ENCODE peak calls at places on chromosome 4, in eight cellular contexts. A is effector memory CD4-positive, alpha-beta T cell; O is uterus; T is transverse colon; M is HL-60; E is breast epithelium; B is aorta; V is SK-N-MC. G is an unnamed sample.

GRCh38 chr4:74266081-74266480 is 42.2 kb upstream of the EPGN start:
- DNase-seq in E (no peak), O (no peak), V (no peak), A (no peak), M (no peak), T (no peak), B (no peak), G (no peak)

GRCh38 chr4:73617256-73617655 is 3.0 kb downstream of the RASSF6 start:
- DNase-seq in V (no peak), O (no peak), B (no peak), A (no peak), T (no peak), E (no peak), M (no peak), G (no peak)

GRCh38 chr4:119629142-119629471 is 503 bp upstream of the PDE5A start:
- DNase-seq in O (no peak), V (no peak), B (no peak), M (no peak), A (no peak), E (no peak), T (no peak), G (no peak)

GRCh38 chr4:175970734-175971133 is 94.9 kb upstream of the WDR17 start:
- DNase-seq in A (no peak), E (no peak), T (no peak), O (no peak), M (no peak), V (no peak), B (no peak), G (no peak)

GRCh38 chr4:4984186-4984585 is 35.1 kb downstream of the CYTL1 start:
- DNase-seq in M (no peak), E (no peak), T (no peak), V (no peak), O (no peak), B (no peak), A (no peak), G (no peak)

GRCh38 chr4:1842339-1842895 is 13.5 kb downstream of the LETM1 start:
- DNase-seq in V (no peak), E (no peak), O (no peak), M (no peak), B (no peak), A (no peak), T (no peak), G (no peak)

GRCh38 chr4:64582492-64582891 is 173.2 kb upstream of the TECRL start:
- DNase-seq in T (no peak), B (no peak), A (no peak), E (no peak), O (no peak), M (no peak), V (no peak), G (no peak)

GRCh38 chr4:76357981-76358380 is 51.4 kb downstream of the STBD1 start:
- DNase-seq in A (no peak), V (no peak), B (no peak), E (no peak), M (no peak), T (no peak), O (no peak), G (no peak)

GRCh38 chr4:17781072-17781830 is at the start of gene FAM184B:
- DNase-seq in T (no peak), V (no peak), A (no peak), B (peak), M (no peak), O (no peak), E (no peak), G (no peak)

GRCh38 chr4:82896755-82897154 is 3.8 kb upstream of the THAP9 start:
- DNase-seq in T (no peak), M (no peak), E (no peak), O (no peak), A (no peak), B (no peak), V (no peak), G (no peak)

GRCh38 chr4:51895816-51896408 is 53.0 kb downstream of the DCUN1D4 start:
- DNase-seq in O (peak), T (peak), V (peak), A (no peak), B (peak), E (peak), M (peak), G (peak)

GRCh38 chr4:175770555-175770954 is 41.5 kb downstream of the GPM6A start:
- DNase-seq in O (no peak), T (no peak), B (no peak), A (no peak), E (no peak), V (no peak), M (no peak), G (no peak)

GRCh38 chr4:164613761-164614277 is 140.1 kb upstream of the SMIM31 start:
- DNase-seq in V (peak), E (no peak), A (no peak), O (no peak), B (no peak), M (no peak), T (no peak), G (no peak)

GRCh38 chr4:176464748-176465147 is 145.0 kb downstream of the SPCS3 start:
- DNase-seq in T (no peak), M (no peak), B (no peak), A (no peak), E (no peak), V (no peak), O (no peak), G (no peak)

GRCh38 chr4:167020410-167020809 is 213.9 kb downstream of the SPOCK3 start:
- DNase-seq in B (no peak), A (no peak), T (no peak), V (no peak), M (peak), E (no peak), O (no peak), G (no peak)

GRCh38 chr4:165118256-165118909 is 5.7 kb upstream of the TMEM192 start:
- DNase-seq in B (no peak), O (no peak), A (no peak), V (no peak), T (no peak), M (no peak), E (no peak), G (no peak)

GRCh38 chr4:8205749-8206611 is 6.9 kb downstream of the SH3TC1 start:
- DNase-seq in A (no peak), O (no peak), V (no peak), E (no peak), M (peak), T (no peak), B (no peak), G (no peak)

GRCh38 chr4:47933798-47934197 is 19.4 kb upstream of the NFXL1 start:
- DNase-seq in E (no peak), A (no peak), V (peak), M (no peak), T (no peak), O (no peak), B (no peak), G (no peak)

GRCh38 chr4:130486841-130487240 is 1390.9 kb downstream of the C4orf33 start:
- DNase-seq in V (no peak), A (no peak), M (no peak), B (no peak), T (no peak), E (no peak), O (no peak), G (no peak)

GRCh38 chr4:146643812-146644401 is 5.2 kb downstream of the POU4F2 start:
- DNase-seq in V (no peak), O (no peak), T (no peak), M (no peak), B (no peak), E (no peak), A (no peak), G (no peak)

GRCh38 chr4:88060431-88060830 is 53.0 kb downstream of the PKD2 start:
- DNase-seq in E (no peak), B (no peak), T (no peak), O (no peak), A (no peak), V (no peak), M (no peak), G (no peak)

GRCh38 chr4:113290666-113291065 is 241.2 kb downstream of the ANK2 start:
- DNase-seq in E (no peak), V (no peak), B (no peak), M (no peak), O (no peak), T (no peak), A (no peak), G (no peak)

GRCh38 chr4:24979554-24979953 is 51.2 kb downstream of the LGI2 start:
- DNase-seq in A (no peak), O (peak), V (peak), M (peak), B (peak), T (peak), E (no peak), G (peak)
- H3K4me3 ChIP-seq in A (no peak), O (no peak), V (no peak), M (peak), B (no peak), T (peak), E (peak), G (peak)

DNA sequence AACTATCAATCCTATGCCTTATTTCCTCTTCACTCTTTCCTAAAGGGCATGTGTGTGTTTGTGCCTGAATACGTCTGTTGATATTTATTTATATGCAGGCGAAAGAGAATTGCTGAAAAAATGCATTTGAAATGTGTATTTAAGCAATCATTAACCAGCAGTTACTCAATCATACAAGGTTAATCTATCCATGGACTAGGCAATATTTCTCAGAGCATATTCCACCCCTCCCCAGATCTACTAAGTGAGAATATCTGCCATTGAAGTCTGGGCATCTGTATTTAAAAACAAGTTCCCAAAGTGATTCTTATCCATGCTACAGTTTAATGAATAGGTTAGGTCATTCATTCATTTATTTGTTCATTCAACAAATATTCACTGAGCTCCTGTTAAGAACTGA is 113.5 kb downstream of the RASGEF1B start:
- DNase-seq in E (no peak), O (no peak), V (no peak), M (no peak), A (no peak), T (no peak), B (no peak), G (no peak)
- H3K27ac ChIP-seq in E (no peak), O (no peak), V (no peak), M (no peak), A (no peak), T (no peak), B (no peak), G (no peak)

DNA sequence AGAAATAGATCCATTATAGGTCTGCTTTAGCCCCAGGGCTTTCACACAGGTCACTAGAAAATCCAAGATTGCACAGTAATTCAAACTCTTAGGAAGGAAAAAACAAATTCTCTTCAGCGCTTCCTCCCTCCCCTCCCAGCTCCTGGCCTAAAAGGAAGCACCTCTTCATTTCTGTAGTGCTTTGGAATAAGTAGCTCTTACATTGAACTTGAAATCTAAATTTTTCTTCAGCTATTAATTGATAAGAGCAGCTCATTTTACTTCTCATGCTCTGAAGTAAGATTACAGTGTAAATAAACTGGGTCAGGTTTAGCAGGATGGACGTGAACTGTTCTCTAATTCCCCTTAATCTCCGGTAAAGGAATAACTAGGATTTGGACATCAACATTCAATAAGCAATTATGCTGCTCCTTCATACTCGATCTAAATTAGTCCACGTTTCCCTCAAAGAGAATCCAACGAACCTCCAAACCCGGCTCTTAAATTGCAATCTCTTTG is 10.9 kb upstream of the SEL1L3 start:
- DNase-seq in E (no peak), O (no peak), M (no peak), B (no peak), A (no peak), V (no peak), T (no peak), G (no peak)
- H3K4me3 ChIP-seq in E (no peak), O (no peak), M (no peak), B (no peak), A (no peak), V (no peak), T (no peak), G (no peak)

GRCh38 chr4:13656569-13656988 is 29.1 kb upstream of the BOD1L1 start:
- DNase-seq in O (peak), T (peak), V (peak), E (peak), M (peak), A (peak), B (peak), G (no peak)

GRCh38 chr4:13654158-13654797 is 26.8 kb upstream of the BOD1L1 start:
- DNase-seq in V (no peak), B (peak), E (peak), O (peak), A (peak), T (peak), M (peak), G (peak)

GRCh38 chr4:13657016-13657415 is 29.5 kb upstream of the BOD1L1 start:
- DNase-seq in A (no peak), V (no peak), O (no peak), M (no peak), T (no peak), E (no peak), B (no peak), G (no peak)

DNA sequence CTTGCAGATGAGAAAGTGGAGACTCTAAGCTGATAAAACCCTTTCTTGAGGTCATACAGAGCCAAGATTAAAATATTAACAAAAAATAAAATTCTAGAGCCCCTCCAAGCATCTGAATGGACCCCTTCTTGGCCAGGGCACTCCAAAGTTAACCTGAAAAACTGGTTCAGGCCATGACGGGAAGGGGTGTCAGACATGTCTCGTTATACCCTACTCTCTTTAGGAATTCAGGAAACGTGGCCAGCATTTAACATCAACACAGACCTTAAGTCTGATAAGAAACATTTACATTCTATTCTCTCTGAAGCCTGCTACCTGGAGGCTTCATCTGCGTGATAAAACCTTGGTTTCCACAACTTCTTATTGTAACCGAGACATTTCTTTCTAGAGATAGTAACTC is 25.8 kb upstream of the BOD1L1 start:
- DNase-seq in A (no peak), O (no peak), E (no peak), T (no peak), B (no peak), V (no peak), M (no peak), G (no peak)
- H3K27ac ChIP-seq in A (no peak), O (no peak), E (no peak), T (no peak), B (no peak), V (no peak), M (no peak), G (no peak)

DNA sequence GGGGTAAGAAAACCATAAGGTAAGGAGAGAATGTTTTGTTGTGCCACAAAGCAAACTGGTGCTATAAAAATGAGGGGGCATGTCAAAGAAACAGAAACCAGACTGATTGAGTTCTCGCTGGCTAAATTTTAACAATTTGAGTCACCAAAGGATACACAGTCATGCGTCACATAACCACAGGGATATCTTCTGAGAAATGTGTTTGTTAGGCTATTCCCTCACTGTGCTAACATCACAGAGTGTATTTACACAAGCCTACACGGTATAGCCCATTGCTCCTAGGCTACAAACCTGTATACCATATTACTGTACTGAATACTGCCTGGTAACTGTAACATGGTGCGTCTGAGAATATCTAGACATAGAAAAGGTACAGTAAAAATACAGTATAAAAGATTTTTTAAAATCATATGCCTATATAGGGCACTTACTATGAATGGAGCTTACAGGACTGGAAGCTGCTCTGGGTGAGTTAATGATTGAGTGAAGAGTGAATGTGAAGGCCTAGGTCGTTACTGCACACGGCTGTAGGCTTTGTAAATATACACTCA is 50.1 kb downstream of the FBXW7 start:
- DNase-seq in B (no peak), E (no peak), T (no peak), O (no peak), A (no peak), V (no peak), M (no peak), G (no peak)
- H3K4me3 ChIP-seq in B (no peak), E (no peak), T (no peak), O (no peak), A (no peak), V (no peak), M (no peak), G (no peak)

GRCh38 chr4:173182403-173182802 is 13.8 kb downstream of the GALNT7 start:
- DNase-seq in A (no peak), E (no peak), T (no peak), O (no peak), V (no peak), M (no peak), B (no peak), G (no peak)
- H3K27ac ChIP-seq in A (no peak), E (no peak), T (no peak), O (no peak), V (no peak), M (no peak), B (peak), G (no peak)